ENCODE peak calls at places on chromosomes 4 and X, in six cellular contexts. One of them, this sample, is unnamed.

GRCh38 chrX:16804923-16805464 is 18.7 kb downstream of the TXLNG start:
- DNase-seq in H1: no peak
- DNase-seq in trophoblast cell: no peak
- DNase-seq in IMR-90: no peak
- DNase-seq in H9: no peak
- DNase-seq in neuronal stem cell: no peak
- DNase-seq in this sample: no peak

GRCh38 chr4:87038837-87039715 is 104.3 kb downstream of the AFF1 start:
- DNase-seq in H1: peak
- DNase-seq in IMR-90: peak
- DNase-seq in trophoblast cell: peak
- DNase-seq in H9: peak
- DNase-seq in neuronal stem cell: peak
- DNase-seq in this sample: peak

GRCh38 chr4:2934077-2934812 is 29.0 kb downstream of the NOP14 start:
- DNase-seq in trophoblast cell: peak
- DNase-seq in H9: no peak
- DNase-seq in neuronal stem cell: no peak
- DNase-seq in IMR-90: peak
- DNase-seq in H1: no peak
- DNase-seq in this sample: peak

GRCh38 chr4:158913766-158914165 is 144.9 kb downstream of the FNIP2 start:
- DNase-seq in neuronal stem cell: no peak
- DNase-seq in trophoblast cell: no peak
- DNase-seq in H9: no peak
- DNase-seq in IMR-90: no peak
- DNase-seq in H1: no peak
- DNase-seq in this sample: no peak

GRCh38 chr4:33184684-33185083 is 2464.5 kb downstream of the PCDH7 start:
- DNase-seq in IMR-90: no peak
- DNase-seq in H9: no peak
- DNase-seq in neuronal stem cell: no peak
- DNase-seq in H1: no peak
- DNase-seq in trophoblast cell: no peak
- DNase-seq in this sample: peak

GRCh38 chrX:53290441-53291041 is 9.2 kb upstream of the IQSEC2 start:
- DNase-seq in neuronal stem cell: no peak
- DNase-seq in H1: no peak
- DNase-seq in IMR-90: no peak
- DNase-seq in H9: no peak
- DNase-seq in trophoblast cell: no peak
- DNase-seq in this sample: no peak

GRCh38 chr4:7638463-7638862 is 203.7 kb upstream of the PSAPL1 start:
- DNase-seq in H1: no peak
- DNase-seq in H9: no peak
- DNase-seq in IMR-90: no peak
- DNase-seq in trophoblast cell: no peak
- DNase-seq in neuronal stem cell: no peak
- DNase-seq in this sample: no peak

GRCh38 chr4:153151535-153152452 is 52.4 kb upstream of the TRIM2 start:
- DNase-seq in neuronal stem cell: peak
- DNase-seq in trophoblast cell: peak
- DNase-seq in H1: peak
- DNase-seq in H9: peak
- DNase-seq in IMR-90: peak
- DNase-seq in this sample: peak

GRCh38 chr4:48129307-48130014 is 4.6 kb downstream of the TXK start:
- DNase-seq in IMR-90: no peak
- DNase-seq in trophoblast cell: no peak
- DNase-seq in H9: no peak
- DNase-seq in H1: no peak
- DNase-seq in neuronal stem cell: no peak
- DNase-seq in this sample: no peak

GRCh38 chr4:38529189-38530115 is 134.5 kb upstream of the KLF3 start:
- DNase-seq in IMR-90: no peak
- DNase-seq in trophoblast cell: peak
- DNase-seq in H1: no peak
- DNase-seq in H9: no peak
- DNase-seq in neuronal stem cell: no peak
- DNase-seq in this sample: no peak

GRCh38 chr4:2251795-2252529 is 9.9 kb downstream of the MXD4 start:
- DNase-seq in trophoblast cell: no peak
- DNase-seq in H9: no peak
- DNase-seq in H1: peak
- DNase-seq in neuronal stem cell: no peak
- DNase-seq in IMR-90: no peak
- DNase-seq in this sample: no peak

GRCh38 chr4:55592014-55592413 is at the start of gene PDCL2:
- DNase-seq in H9: peak
- DNase-seq in trophoblast cell: no peak
- DNase-seq in neuronal stem cell: no peak
- DNase-seq in H1: peak
- DNase-seq in IMR-90: no peak
- DNase-seq in this sample: no peak

GRCh38 chr4:95839891-95840290 is at the start of gene PDHA2:
- DNase-seq in neuronal stem cell: no peak
- DNase-seq in H9: peak
- DNase-seq in trophoblast cell: no peak
- DNase-seq in IMR-90: no peak
- DNase-seq in H1: no peak
- DNase-seq in this sample: no peak

GRCh38 chr4:110869862-110870577 is 247.1 kb upstream of the PITX2 start:
- DNase-seq in neuronal stem cell: no peak
- DNase-seq in H9: no peak
- DNase-seq in H1: no peak
- DNase-seq in IMR-90: peak
- DNase-seq in trophoblast cell: no peak
- DNase-seq in this sample: no peak

GRCh38 chr4:107823870-107824366 is 814 bp upstream of the SGMS2 start:
- DNase-seq in H9: no peak
- DNase-seq in neuronal stem cell: no peak
- DNase-seq in IMR-90: no peak
- DNase-seq in trophoblast cell: peak
- DNase-seq in H1: no peak
- DNase-seq in this sample: no peak

GRCh38 chr4:77263247-77263646 is 106.2 kb downstream of the CCNG2 start:
- DNase-seq in IMR-90: peak
- DNase-seq in trophoblast cell: no peak
- DNase-seq in neuronal stem cell: no peak
- DNase-seq in H9: no peak
- DNase-seq in H1: no peak
- DNase-seq in this sample: no peak

GRCh38 chr4:30979402-30979801 is 259.2 kb downstream of the PCDH7 start:
- DNase-seq in neuronal stem cell: no peak
- DNase-seq in trophoblast cell: no peak
- DNase-seq in H1: no peak
- DNase-seq in IMR-90: no peak
- DNase-seq in H9: no peak
- DNase-seq in this sample: no peak

GRCh38 chr4:147465461-147465860 is 15.4 kb upstream of the EDNRA start:
- DNase-seq in H1: no peak
- DNase-seq in H9: no peak
- DNase-seq in IMR-90: no peak
- DNase-seq in neuronal stem cell: no peak
- DNase-seq in trophoblast cell: no peak
- DNase-seq in this sample: no peak

GRCh38 chrX:115713465-115713864 is 152.5 kb downstream of the PLS3 start:
- DNase-seq in neuronal stem cell: no peak
- DNase-seq in trophoblast cell: peak
- DNase-seq in H1: no peak
- DNase-seq in H9: no peak
- DNase-seq in IMR-90: no peak
- DNase-seq in this sample: no peak

GRCh38 chr4:7196283-7196651 is 3.9 kb downstream of the SORCS2 start:
- DNase-seq in H1: no peak
- DNase-seq in H9: peak
- DNase-seq in IMR-90: no peak
- DNase-seq in trophoblast cell: no peak
- DNase-seq in neuronal stem cell: no peak
- DNase-seq in this sample: no peak

GRCh38 chr4:42568610-42569207 is 88.2 kb downstream of the ATP8A1 start:
- DNase-seq in H9: peak
- DNase-seq in IMR-90: peak
- DNase-seq in H1: peak
- DNase-seq in neuronal stem cell: peak
- DNase-seq in trophoblast cell: peak
- DNase-seq in this sample: peak

GRCh38 chrX:137746289-137746688 is 180.4 kb downstream of the ZIC3 start:
- DNase-seq in H9: no peak
- DNase-seq in neuronal stem cell: no peak
- DNase-seq in trophoblast cell: no peak
- DNase-seq in H1: no peak
- DNase-seq in IMR-90: no peak
- DNase-seq in this sample: no peak
- H2BK5ac ChIP-seq in H9: no peak
- H2BK5ac ChIP-seq in neuronal stem cell: no peak
- H2BK5ac ChIP-seq in trophoblast cell: no peak
- H2BK5ac ChIP-seq in H1: no peak
- H2BK5ac ChIP-seq in IMR-90: no peak
- H2BK5ac ChIP-seq in this sample: no peak

GRCh38 chr4:139042981-139043460 is 27.4 kb downstream of the NOCT start:
- DNase-seq in IMR-90: peak
- DNase-seq in trophoblast cell: no peak
- DNase-seq in H1: peak
- DNase-seq in H9: no peak
- DNase-seq in neuronal stem cell: no peak
- DNase-seq in this sample: no peak
- H4K91ac ChIP-seq in IMR-90: no peak
- H4K91ac ChIP-seq in trophoblast cell: no peak
- H4K91ac ChIP-seq in H1: no peak
- H4K91ac ChIP-seq in H9: no peak
- H4K91ac ChIP-seq in neuronal stem cell: no peak
- H4K91ac ChIP-seq in this sample: no peak

DNA sequence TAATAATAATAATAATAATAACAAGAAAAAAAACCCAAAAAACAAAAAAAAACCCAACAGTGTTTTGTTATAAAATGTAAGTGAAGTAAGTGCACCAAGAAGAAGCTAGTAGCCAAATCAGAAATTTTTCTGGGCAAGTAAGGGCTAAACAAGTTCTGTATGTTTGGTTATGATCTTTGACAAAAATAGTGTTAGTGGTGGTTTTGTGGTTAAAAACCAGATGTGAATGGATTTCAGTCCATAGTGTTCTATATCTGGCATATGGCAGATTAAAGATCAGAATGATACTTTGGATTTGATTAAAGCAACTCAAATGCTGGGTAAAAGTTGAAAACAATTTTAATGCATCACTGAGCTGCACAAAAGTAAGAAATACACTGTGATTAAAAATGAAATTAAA is 116.5 kb upstream of the NDST4 start:
- DNase-seq in H9: no peak
- DNase-seq in H1: no peak
- DNase-seq in trophoblast cell: no peak
- DNase-seq in neuronal stem cell: no peak
- DNase-seq in IMR-90: no peak
- DNase-seq in this sample: no peak
- H2BK120ac ChIP-seq in H9: no peak
- H2BK120ac ChIP-seq in H1: no peak
- H2BK120ac ChIP-seq in trophoblast cell: no peak
- H2BK120ac ChIP-seq in neuronal stem cell: no peak
- H2BK120ac ChIP-seq in IMR-90: no peak
- H2BK120ac ChIP-seq in this sample: no peak

GRCh38 chrX:57367649-57368048 is 81.1 kb downstream of the FAAH2 start:
- DNase-seq in H9: no peak
- DNase-seq in neuronal stem cell: no peak
- DNase-seq in H1: no peak
- DNase-seq in IMR-90: no peak
- DNase-seq in trophoblast cell: no peak
- DNase-seq in this sample: no peak

GRCh38 chrX:57364145-57364544 is 77.6 kb downstream of the FAAH2 start:
- DNase-seq in neuronal stem cell: no peak
- DNase-seq in H9: no peak
- DNase-seq in H1: no peak
- DNase-seq in trophoblast cell: no peak
- DNase-seq in IMR-90: no peak
- DNase-seq in this sample: no peak

GRCh38 chrX:57366430-57366829 is 79.9 kb downstream of the FAAH2 start:
- DNase-seq in trophoblast cell: no peak
- DNase-seq in IMR-90: no peak
- DNase-seq in neuronal stem cell: no peak
- DNase-seq in H1: no peak
- DNase-seq in H9: no peak
- DNase-seq in this sample: no peak

GRCh38 chrX:57368158-57368557 is 81.7 kb downstream of the FAAH2 start:
- DNase-seq in IMR-90: no peak
- DNase-seq in H1: no peak
- DNase-seq in neuronal stem cell: no peak
- DNase-seq in trophoblast cell: no peak
- DNase-seq in H9: no peak
- DNase-seq in this sample: no peak
- H2BK5ac ChIP-seq in IMR-90: no peak
- H2BK5ac ChIP-seq in H1: no peak
- H2BK5ac ChIP-seq in neuronal stem cell: no peak
- H2BK5ac ChIP-seq in trophoblast cell: no peak
- H2BK5ac ChIP-seq in H9: no peak
- H2BK5ac ChIP-seq in this sample: no peak

DNA sequence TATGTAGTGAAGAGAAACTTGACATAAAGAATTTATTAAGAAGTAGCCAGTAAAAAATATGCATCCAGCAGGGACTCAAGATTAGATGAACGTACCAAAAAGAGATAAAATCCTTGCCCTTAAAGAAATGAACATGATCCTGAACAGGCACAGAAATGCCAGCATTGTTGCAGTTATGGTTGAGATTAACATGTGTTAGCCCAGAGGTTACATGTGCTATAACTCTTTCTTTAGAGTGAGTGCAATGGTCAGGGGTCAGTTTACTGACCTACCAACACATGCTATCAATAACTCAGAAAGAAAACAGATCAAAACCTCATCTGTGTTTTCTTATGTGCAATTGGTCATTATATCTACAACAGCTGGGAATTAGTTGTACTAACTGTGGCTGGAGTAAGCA is 166.1 kb upstream of the NDST3 start:
- DNase-seq in trophoblast cell: no peak
- DNase-seq in IMR-90: no peak
- DNase-seq in H9: no peak
- DNase-seq in neuronal stem cell: no peak
- DNase-seq in H1: no peak
- DNase-seq in this sample: no peak
- H4K91ac ChIP-seq in trophoblast cell: no peak
- H4K91ac ChIP-seq in IMR-90: no peak
- H4K91ac ChIP-seq in H9: no peak
- H4K91ac ChIP-seq in neuronal stem cell: no peak
- H4K91ac ChIP-seq in H1: no peak
- H4K91ac ChIP-seq in this sample: no peak

This sample was measured in mesenchymal stem cell.